ENCODE peak calls at places on chromosomes 11 and 22, in eight cellular contexts. W is GM23338, F is uterus, X is fibroblast of villous mesenchyme, Q is endodermal cell, O is fibroblast of lung, G is HAP-1, Y is fibroblast of the aortic adventitia. J is an unnamed sample.

GRCh38 chr11:11125618-11126017 is 227.4 kb downstream of the CSNK2A3 start:
- DNase-seq in W (no peak), F (no peak), X (no peak), Q (no peak), O (no peak), G (no peak), Y (no peak), J (no peak)

GRCh38 chr22:27466229-27466628 is 335.3 kb downstream of the MN1 start:
- DNase-seq in W (no peak), F (no peak), X (no peak), Q (no peak), O (no peak), G (no peak), Y (peak; percentile 32), J (no peak)

GRCh38 chr22:50730941-50731661 is 6.9 kb upstream of the ACR start:
- DNase-seq in W (peak; percentile 61), F (peak; percentile 14), X (no peak), Q (no peak), O (no peak), G (no peak), Y (peak; percentile 3), J (no peak)

GRCh38 chr11:118641463-118642019 is 34.1 kb downstream of the PHLDB1 start:
- DNase-seq in W (no peak), F (no peak), X (no peak), Q (no peak), O (no peak), G (no peak), Y (no peak), J (no peak)

GRCh38 chr11:74926304-74927030 is 22.4 kb downstream of the XRRA1 start:
- DNase-seq in W (no peak), F (no peak), X (peak; percentile 75), Q (no peak), O (peak; percentile 63), G (no peak), Y (no peak), J (no peak)

GRCh38 chr11:35272391-35272821 is 133.4 kb downstream of the CD44 start:
- DNase-seq in W (no peak), F (no peak), X (no peak), Q (no peak), O (no peak), G (no peak), Y (no peak), J (no peak)

GRCh38 chr22:43754176-43754575 is 57.9 kb downstream of the EFCAB6 start:
- DNase-seq in W (no peak), F (no peak), X (no peak), Q (no peak), O (no peak), G (no peak), Y (no peak), J (no peak)

GRCh38 chr11:14544611-14545010 is 24.4 kb upstream of the PSMA1 start:
- DNase-seq in W (no peak), F (no peak), X (peak; percentile 91), Q (no peak), O (no peak), G (no peak), Y (peak; percentile 84), J (no peak)

GRCh38 chr11:113906038-113906437 is 1.4 kb downstream of the HTR3B start:
- DNase-seq in W (peak; percentile 81), F (no peak), X (peak; percentile 80), Q (peak; percentile 71), O (peak; percentile 8), G (peak; percentile 72), Y (peak; percentile 22), J (no peak)

GRCh38 chr11:43947003-43947500 is 4.6 kb downstream of the C11orf96 start:
- DNase-seq in W (peak; percentile 74), F (peak; percentile 52), X (peak; percentile 59), Q (peak; percentile 81), O (peak; percentile 24), G (no peak), Y (no peak), J (no peak)

GRCh38 chr11:18012314-18012905 is 437 bp downstream of the SERGEF start:
- DNase-seq in W (peak; percentile 62), F (no peak), X (peak; percentile 18), Q (peak; percentile 80), O (peak; percentile 24), G (peak; percentile 28), Y (peak; percentile 13), J (no peak)

GRCh38 chr11:61976420-61976800 is 9.0 kb upstream of the FTH1 start:
- DNase-seq in W (no peak), F (no peak), X (no peak), Q (no peak), O (no peak), G (no peak), Y (no peak), J (no peak)

GRCh38 chr11:69567951-69568808 is 72.8 kb upstream of the CCND1 start:
- DNase-seq in W (no peak), F (no peak), X (no peak), Q (no peak), O (peak; percentile 23), G (no peak), Y (no peak), J (no peak)

GRCh38 chr11:13366266-13367026 is 88.9 kb downstream of the BMAL1 start:
- DNase-seq in W (no peak), F (no peak), X (peak; percentile 47), Q (no peak), O (no peak), G (no peak), Y (no peak), J (no peak)

GRCh38 chr11:61885784-61886580 is 5.4 kb downstream of the FADS3 start:
- DNase-seq in W (no peak), F (no peak), X (no peak), Q (no peak), O (no peak), G (no peak), Y (no peak), J (no peak)

GRCh38 chr11:132402056-132402684 is 1031.8 kb downstream of the NTM start:
- DNase-seq in W (peak; percentile 79), F (no peak), X (no peak), Q (peak; percentile 89), O (peak; percentile 59), G (no peak), Y (peak; percentile 42), J (peak; percentile 20)

GRCh38 chr11:119983816-119984215 is 154.1 kb downstream of the TRIM29 start:
- DNase-seq in W (no peak), F (no peak), X (no peak), Q (no peak), O (no peak), G (no peak), Y (no peak), J (no peak)

GRCh38 chr11:76977791-76978190 is 56.4 kb upstream of the B3GNT6 start:
- DNase-seq in W (no peak), F (no peak), X (no peak), Q (no peak), O (no peak), G (no peak), Y (no peak), J (no peak)

GRCh38 chr11:43561832-43562231 is 118.7 kb upstream of the HSD17B12 start:
- DNase-seq in W (no peak), F (no peak), X (no peak), Q (no peak), O (no peak), G (no peak), Y (no peak), J (no peak)

DNA sequence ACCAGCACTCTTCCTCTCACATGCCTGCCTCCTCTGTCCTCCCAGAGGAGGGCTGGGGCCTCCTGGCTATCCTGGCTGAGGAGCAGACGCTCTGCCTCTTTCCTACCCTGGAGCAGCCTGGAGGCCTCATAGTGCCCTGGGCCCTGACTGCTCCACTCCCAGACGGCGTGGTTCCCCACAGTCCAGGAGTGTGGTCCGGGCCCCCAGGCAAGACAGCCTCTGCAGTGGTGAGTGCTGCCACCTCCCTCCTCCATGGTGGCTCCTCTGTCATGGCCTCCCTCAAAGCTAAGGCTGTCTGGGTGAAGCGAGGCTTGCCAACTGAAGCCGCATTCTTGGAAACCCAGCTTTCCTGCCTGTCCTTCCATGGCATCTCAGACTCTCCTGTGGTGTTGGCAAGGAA is 19.8 kb downstream of the GAB4 start:
- DNase-seq in W (no peak), F (no peak), X (no peak), Q (no peak), O (no peak), G (no peak), Y (no peak), J (no peak)
- H3K4me3 ChIP-seq in W (no peak overlapping the region), F (no peak overlapping the region), X (no peak overlapping the region), Q (no peak overlapping the region), O (no peak overlapping the region), G (no peak overlapping the region), Y (no peak overlapping the region), J (no peak overlapping the region)

DNA sequence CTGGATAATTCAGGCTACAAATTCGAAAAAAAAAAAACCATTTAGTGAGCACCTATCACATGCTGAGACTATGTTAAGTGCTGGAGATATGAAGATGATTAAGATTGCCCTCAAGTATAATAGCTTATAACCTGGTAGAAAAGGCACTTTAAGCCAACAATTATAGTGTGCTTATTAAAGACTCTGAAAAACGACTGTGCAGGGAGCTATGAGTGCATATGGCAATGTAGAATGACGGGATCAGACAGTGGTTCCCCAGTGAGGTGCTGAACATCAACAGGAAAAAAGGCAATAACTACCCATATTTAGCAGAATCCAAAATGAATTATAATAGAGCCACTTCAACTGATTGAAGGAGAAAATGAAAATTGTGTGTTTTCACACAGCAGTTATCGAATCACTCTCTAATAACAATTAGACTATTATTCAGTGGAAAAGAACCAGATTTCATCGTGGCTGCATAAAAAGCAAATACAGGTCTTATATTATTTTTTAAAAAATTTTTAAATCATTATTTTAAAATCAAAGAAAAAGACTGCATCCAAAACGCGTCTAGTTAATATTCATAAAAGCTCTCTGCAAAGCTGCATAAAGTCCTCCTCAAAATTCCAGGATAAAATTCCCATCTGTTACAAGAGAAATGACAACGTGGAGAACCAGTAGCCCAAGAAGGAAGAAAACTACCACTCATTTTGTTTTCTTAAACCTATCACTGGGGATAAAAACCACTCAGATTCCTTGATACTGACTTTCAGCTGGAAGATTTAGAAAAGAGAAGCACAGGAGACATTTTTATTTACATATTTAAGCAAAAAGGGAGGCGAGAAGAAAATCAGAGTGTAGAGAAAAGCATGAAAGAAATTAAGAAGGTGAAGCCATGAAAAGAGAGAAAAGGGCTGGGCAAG is 1.1 kb downstream of the MTMR2 start:
- DNase-seq in W (no peak), F (no peak), X (no peak), Q (no peak), O (no peak), G (peak; percentile 26), Y (peak; percentile 34), J (no peak)
- H3K4me3 ChIP-seq in W (peak overlapping the region; percentile 75), F (peak overlapping the region; percentile 76), X (peak overlapping the region; percentile 76), Q (peak overlapping the region; percentile 94), O (peak overlapping the region; percentile 90), G (peak overlapping the region; percentile 86), Y (peak overlapping the region; percentile 78), J (peak overlapping the region; percentile 90)

GRCh38 chr11:2375964-2376551 is 1.1 kb upstream of the CD81 start:
- DNase-seq in W (no peak), F (no peak), X (no peak), Q (no peak), O (no peak), G (no peak), Y (no peak), J (no peak)
- H3K4me3 ChIP-seq in W (peak overlapping the region; percentile 71), F (no peak overlapping the region), X (no peak overlapping the region), Q (no peak overlapping the region), O (no peak overlapping the region), G (no peak overlapping the region), Y (no peak overlapping the region), J (no peak overlapping the region)

DNA sequence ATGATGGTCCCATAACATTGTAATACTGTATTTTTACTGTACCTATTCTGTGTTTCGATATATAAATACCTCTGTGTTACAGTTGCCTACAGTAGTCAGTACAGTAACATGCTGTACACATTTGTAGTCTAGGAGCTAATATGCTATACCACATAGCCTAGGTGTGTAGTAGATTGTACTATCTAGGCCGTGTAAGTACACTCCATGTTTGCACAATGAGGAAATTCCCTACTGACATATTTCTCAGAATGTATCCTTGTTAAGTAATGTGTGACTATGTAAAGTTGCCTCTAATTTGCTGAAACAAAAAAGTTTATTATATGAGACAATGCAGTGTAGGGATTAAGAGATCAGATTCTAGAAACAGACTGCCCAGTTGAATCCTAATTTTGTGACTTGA is 21.3 kb downstream of the CAPRIN1 start:
- DNase-seq in W (no peak), F (no peak), X (no peak), Q (no peak), O (no peak), G (no peak), Y (no peak), J (no peak)
- H3K4me3 ChIP-seq in W (no peak overlapping the region), F (no peak overlapping the region), X (no peak overlapping the region), Q (no peak overlapping the region), O (no peak overlapping the region), G (no peak overlapping the region), Y (no peak overlapping the region), J (no peak overlapping the region)

J was measured in astrocyte of the cerebellum.